ENCODE peak calls at places on chromosomes 2 and 18, in six cellular contexts. K is IMR-90, X is Peyer's patch, A is HepG2, I is heart right ventricle, Z is body of pancreas. P is an unnamed sample. For H3K4me1 and H3K9me3, the result is how much of the 10 kb centered on the place peaks cover.

GRCh38 chr2:168037772-168038171 is 209.6 kb downstream of the STK39 start:
- DNase-seq in K (peak), X (no peak), A (no peak), I (no peak), Z (no peak), P (no peak)

GRCh38 chr18:61039251-61039650 is 294.0 kb upstream of the CDH20 start:
- DNase-seq in K (no peak), X (no peak), A (no peak), I (no peak), Z (no peak), P (no peak)

GRCh38 chr18:5543854-5544389 is at the start of gene EPB41L3:
- DNase-seq in K (peak), X (no peak), A (no peak), I (peak), Z (peak), P (peak)

GRCh38 chr2:105432749-105433148 is 33.9 kb upstream of the FHL2 start:
- DNase-seq in K (peak), X (no peak), A (no peak), I (no peak), Z (no peak), P (no peak)

GRCh38 chr2:216678813-216679657 is 16.3 kb downstream of the IGFBP5 start:
- DNase-seq in K (no peak), X (no peak), A (no peak), I (no peak), Z (no peak), P (no peak)

GRCh38 chr2:26887142-26887541 is 39.2 kb downstream of the DPYSL5 start:
- DNase-seq in K (no peak), X (no peak), A (no peak), I (no peak), Z (no peak), P (no peak)

GRCh38 chr2:239288951-239289481 is 111.8 kb downstream of the HDAC4 start:
- DNase-seq in K (no peak), X (no peak), A (no peak), I (no peak), Z (no peak), P (peak)

GRCh38 chr2:43059183-43059897 is 167.1 kb downstream of the ZFP36L2 start:
- DNase-seq in K (peak), X (peak), A (no peak), I (peak), Z (peak), P (peak)

GRCh38 chr2:174568425-174568824 is 29.2 kb downstream of the WIPF1 start:
- DNase-seq in K (no peak), X (no peak), A (no peak), I (no peak), Z (no peak), P (no peak)

GRCh38 chr2:133452561-133452960 is 115.7 kb downstream of the NCKAP5 start:
- DNase-seq in K (no peak), X (no peak), A (no peak), I (no peak), Z (no peak), P (no peak)

GRCh38 chr18:46736136-46736535 is 20.7 kb downstream of the ST8SIA5 start:
- DNase-seq in K (no peak), X (no peak), A (no peak), I (no peak), Z (no peak), P (no peak)

GRCh38 chr18:42187611-42188378 is 232.8 kb downstream of the PIK3C3 start:
- DNase-seq in K (no peak), X (no peak), A (no peak), I (no peak), Z (no peak), P (no peak)

GRCh38 chr2:33673937-33674336 is 74.8 kb upstream of the FAM98A start:
- DNase-seq in K (peak), X (no peak), A (no peak), I (no peak), Z (no peak), P (no peak)

GRCh38 chr18:58196164-58196563 is 152.1 kb downstream of the NEDD4L start:
- DNase-seq in K (no peak), X (no peak), A (no peak), I (no peak), Z (no peak), P (no peak)

DNA sequence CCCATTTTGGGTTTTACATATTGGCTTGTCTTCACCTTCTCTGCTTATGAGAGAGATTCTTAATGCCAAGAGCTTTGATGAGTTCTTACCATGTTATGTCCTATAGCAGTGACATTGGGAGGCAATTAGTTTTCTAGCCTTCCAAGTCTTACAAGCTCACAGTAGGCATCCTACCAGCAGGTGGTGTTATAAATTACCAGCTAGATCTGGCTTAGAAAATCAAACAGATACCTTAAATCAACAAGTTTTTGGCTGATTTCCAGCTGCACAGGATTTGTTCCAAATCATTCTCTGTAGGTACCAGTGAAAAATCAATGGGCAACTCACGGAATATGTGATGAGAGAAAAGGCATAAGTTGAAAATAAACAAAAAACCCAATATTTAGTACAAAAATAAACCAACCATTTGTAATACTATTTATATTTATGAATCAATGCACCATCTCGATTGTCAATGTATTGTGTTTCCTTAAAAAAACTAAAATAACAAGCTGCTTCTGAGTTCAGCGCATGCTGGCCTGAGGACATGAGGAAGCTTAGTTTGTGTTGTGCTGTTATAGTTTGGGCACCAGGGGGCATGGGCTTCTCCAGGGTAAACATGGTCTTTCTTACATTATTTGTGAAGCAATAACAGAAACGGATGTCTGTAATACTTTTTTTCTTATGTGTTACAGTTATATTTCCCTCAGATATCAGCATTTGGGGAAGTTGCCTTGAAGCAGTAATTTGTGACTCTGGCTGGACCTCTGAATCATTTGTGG is 34.1 kb upstream of the NXPH2 start:
- DNase-seq in K (no peak), X (no peak), A (peak), I (no peak), Z (peak), P (no peak)
- TF ChIP-seq CTCF in K (no peak), X (no peak), A (peak), I (no peak), Z (no peak), P (no peak)

GRCh38 chr2:150182564-150183249 is 304.8 kb downstream of the RND3 start:
- DNase-seq in K (no peak), X (no peak), A (no peak), I (no peak), Z (no peak), P (no peak)
- H3K4me1 ChIP-seq in K (under half), X (under half), A (under half), I (under half), Z (under half), P (under half)

GRCh38 chr2:13335862-13336535 is 619.3 kb downstream of the TRIB2 start:
- DNase-seq in K (no peak), X (no peak), A (no peak), I (no peak), Z (no peak), P (no peak)
- H3K9me3 ChIP-seq in K (under half), X (under half), A (half or more), I (under half), Z (under half), P (under half)

DNA sequence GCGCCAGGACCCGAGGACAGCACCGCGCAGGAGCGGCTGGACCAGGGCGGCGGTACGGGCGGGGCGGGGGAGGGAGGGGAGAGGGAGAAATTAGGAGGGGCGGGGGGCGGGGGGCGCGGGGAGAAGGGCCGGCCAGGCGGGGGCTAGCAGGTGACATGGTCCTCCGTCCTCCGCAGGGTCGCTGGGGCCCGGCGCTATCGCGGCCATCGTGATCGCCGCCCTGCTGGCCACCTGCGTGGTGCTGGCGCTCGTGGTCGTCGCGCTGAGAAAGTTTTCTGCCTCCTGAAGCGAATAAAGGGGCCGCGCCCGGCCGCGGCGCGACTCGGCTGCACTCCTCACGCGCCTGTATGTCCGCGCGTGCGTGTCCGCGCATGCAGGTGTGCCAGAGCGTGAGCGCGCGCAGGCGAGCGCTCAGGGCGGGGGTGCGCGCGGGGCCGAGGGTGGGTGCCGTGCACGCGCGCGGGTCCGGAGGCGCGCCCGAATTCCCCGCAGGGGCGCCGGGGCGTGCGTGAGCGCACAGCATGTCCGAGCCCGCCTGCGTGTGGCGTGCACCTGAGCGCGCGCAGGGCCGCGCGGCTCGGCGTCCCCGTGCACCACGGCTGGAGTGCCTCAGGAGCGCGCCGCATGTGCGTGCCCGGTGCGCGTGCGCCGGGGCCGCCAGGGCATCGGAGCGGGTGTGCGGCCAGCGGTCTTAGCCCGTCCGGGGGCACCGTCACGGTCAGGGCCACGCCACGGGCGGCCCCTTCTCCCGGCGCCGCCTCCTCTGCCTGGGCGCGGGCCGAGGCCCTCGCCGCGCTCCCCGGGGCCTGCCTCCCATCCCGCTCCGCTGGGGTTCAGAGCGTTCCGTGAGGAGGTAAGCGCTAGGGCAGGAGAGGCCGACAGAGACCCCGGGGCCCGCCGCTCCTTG is 6.3 kb downstream of the SNORC start:
- DNase-seq in K (no peak), X (no peak), A (no peak), I (no peak), Z (peak), P (peak)
- TF ChIP-seq CTCF in K (peak), X (no peak), A (peak), I (no peak), Z (no peak), P (no peak)

GRCh38 chr2:172095905-172096660 is 6.6 kb downstream of the DLX2 start:
- DNase-seq in K (no peak), X (no peak), A (no peak), I (no peak), Z (no peak), P (no peak)
- H3K4me1 ChIP-seq in K (under half), X (half or more), A (half or more), I (half or more), Z (half or more), P (half or more)

DNA sequence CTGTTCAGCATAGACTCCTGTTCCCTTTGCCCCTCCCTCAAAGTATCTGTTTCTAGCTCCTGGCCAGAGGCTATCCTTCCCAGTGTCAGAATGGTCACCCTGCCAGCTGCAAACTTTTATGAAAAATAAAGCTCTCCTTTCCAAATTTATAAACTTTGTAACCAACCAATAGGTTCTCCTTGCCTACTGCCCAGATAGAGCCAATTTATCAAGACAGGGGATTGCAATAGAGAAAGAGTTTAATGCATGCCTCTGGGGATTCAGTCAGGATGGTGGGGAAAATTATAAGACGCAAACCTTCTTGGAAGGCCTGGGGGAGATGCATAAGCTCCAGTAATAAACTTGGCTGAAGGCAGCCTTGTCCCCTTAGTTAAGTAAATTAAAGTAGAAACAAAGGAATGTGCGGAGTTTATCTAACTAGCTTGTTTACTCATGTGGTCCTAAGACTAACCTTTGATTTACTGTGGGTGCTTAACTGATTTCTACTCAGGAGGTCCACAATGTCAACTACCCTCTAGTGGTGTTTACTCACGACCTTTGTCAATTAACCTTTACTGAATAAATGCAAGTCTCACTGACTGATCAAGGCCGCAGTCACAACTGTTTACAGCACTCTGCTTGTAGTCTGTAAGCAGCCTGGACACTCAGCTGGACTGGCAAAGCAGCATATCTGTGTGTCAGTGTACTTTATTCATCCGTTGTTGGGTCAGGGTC is 42.9 kb upstream of the PDK1 start:
- DNase-seq in K (no peak), X (no peak), A (peak), I (no peak), Z (no peak), P (no peak)
- H3K9me3 ChIP-seq in K (under half), X (under half), A (under half), I (under half), Z (under half), P (under half)

DNA sequence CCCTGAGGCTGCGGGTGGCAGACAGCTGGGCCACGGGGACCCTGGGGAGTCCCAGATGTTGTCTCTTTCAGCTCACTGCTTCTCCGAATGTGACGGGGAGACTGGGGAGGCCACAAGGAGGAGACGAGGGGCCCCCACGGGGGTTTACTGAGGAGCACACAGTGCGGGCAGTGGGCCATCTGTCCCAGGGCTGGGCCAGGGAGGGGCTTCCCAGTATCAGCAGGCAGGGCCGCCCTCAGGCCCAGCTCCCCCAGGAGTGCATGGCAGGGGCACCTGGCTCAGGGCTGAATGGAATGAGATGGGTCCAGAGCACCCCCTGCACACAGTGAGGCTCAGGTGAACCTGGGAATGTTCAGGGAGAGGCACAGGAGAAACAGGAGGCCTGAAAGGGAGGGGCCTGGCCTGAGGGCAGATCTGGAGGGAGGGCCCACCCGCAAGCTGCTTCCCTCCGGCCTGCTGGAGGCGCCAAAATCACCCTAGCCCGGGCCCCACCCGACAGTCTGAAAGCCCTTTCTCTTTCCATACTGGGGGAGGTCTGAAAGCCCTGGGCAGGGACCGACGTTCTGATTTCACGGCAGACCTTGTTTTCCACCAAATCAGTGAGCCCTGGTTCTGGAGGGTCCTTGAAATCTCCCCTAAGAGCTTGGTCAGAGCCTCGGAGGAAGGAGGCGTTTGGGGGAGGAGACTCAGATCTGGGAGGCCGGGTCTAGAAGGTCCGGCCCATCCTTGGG is 35.5 kb upstream of the PTMA start:
- DNase-seq in K (peak), X (peak), A (peak), I (peak), Z (no peak), P (no peak)
- TF ChIP-seq CTCF in K (peak), X (peak), A (peak), I (no peak), Z (no peak), P (no peak)

P was measured in tibial artery.